ENCODE peak calls at places on chromosomes 7 and 10, in seven cellular contexts. Q is stimulated activated CD4-positive, alpha-beta T cell treated with anti-CD3 and anti-CD28 coated beads, Interleukin-4, amount 100 ng/mL, for 1 hour; T is NAMALWA; X is astrocyte of the cerebellum; G is mesothelial cell of epicardium; U is psoas muscle; S is stimulated activated CD8-positive, alpha-beta memory T cell treated with anti-CD3 and anti-CD28 coated beads, Interleukin-7, amount 100 ng/mL, for 4 hours. W is an unnamed sample.

GRCh38 chr10:70600512-70601395 is 1.8 kb downstream of the PRF1 start:
- DNase-seq in G (no peak), X (no peak), S (no peak), Q (no peak), T (no peak), U (no peak), W (no peak)

GRCh38 chr7:107879400-107880035 is 11.5 kb upstream of the DLD start:
- DNase-seq in U (no peak), S (no peak), G (no peak), T (peak), X (no peak), Q (peak), W (no peak)

GRCh38 chr10:5492322-5492855 is 7.0 kb downstream of the CALML5 start:
- DNase-seq in G (no peak), Q (no peak), T (no peak), S (no peak), U (peak), X (no peak), W (no peak)

GRCh38 chr7:68470836-68471235 is 1127.4 kb upstream of the AUTS2 start:
- DNase-seq in Q (no peak), G (no peak), S (no peak), U (no peak), X (no peak), T (no peak), W (no peak)

GRCh38 chr10:97852277-97852676 is 2.6 kb downstream of the GOLGA7B start:
- DNase-seq in X (no peak), Q (no peak), S (no peak), G (no peak), T (no peak), U (no peak), W (no peak)

GRCh38 chr10:59907918-59908807 is 1.8 kb upstream of the CCDC6 start:
- DNase-seq in Q (peak), G (no peak), S (peak), U (no peak), T (peak), X (peak), W (peak)

GRCh38 chr7:43108255-43109011 is 4.0 kb upstream of the HECW1 start:
- DNase-seq in T (peak), S (no peak), X (peak), U (peak), G (peak), Q (peak), W (peak)

GRCh38 chr7:102061981-102062390 is 224.7 kb upstream of the SH2B2 start:
- DNase-seq in U (no peak), S (peak), X (no peak), T (peak), Q (no peak), G (no peak), W (no peak)

GRCh38 chr10:1712944-1713671 is 24.2 kb downstream of the ADARB2 start:
- DNase-seq in T (no peak), U (no peak), G (no peak), S (no peak), Q (no peak), X (no peak), W (no peak)

GRCh38 chr7:131773413-131773812 is 217.0 kb upstream of the PODXL start:
- DNase-seq in X (no peak), G (no peak), S (no peak), U (no peak), T (no peak), Q (no peak), W (no peak)

GRCh38 chr7:22433710-22434460 is 66.1 kb downstream of the STEAP1B start:
- DNase-seq in S (no peak), X (no peak), Q (no peak), G (no peak), U (no peak), T (no peak), W (no peak)

W was measured in sciatic nerve.